ENCODE peak calls at places on chromosomes 5 and 9, in nine cellular contexts. One of them, this sample, is unnamed.

GRCh38 chr9:120928720-120929389 is 2.3 kb upstream of the TRAF1 start:
- DNase-seq in fibroblast of mammary gland: no peak
- DNase-seq in astrocyte of the cerebellum: no peak
- DNase-seq in ovary: peak
- DNase-seq in gastrocnemius medialis: peak
- DNase-seq in right atrium auricular region: peak
- DNase-seq in tibial nerve: peak
- DNase-seq in transverse colon: peak
- DNase-seq in B cell: peak
- DNase-seq in this sample: no peak

GRCh38 chr5:61330341-61330878 is 1.6 kb upstream of the ZSWIM6 start:
- DNase-seq in ovary: peak
- DNase-seq in astrocyte of the cerebellum: peak
- DNase-seq in right atrium auricular region: no peak
- DNase-seq in tibial nerve: no peak
- DNase-seq in fibroblast of mammary gland: peak
- DNase-seq in transverse colon: peak
- DNase-seq in B cell: no peak
- DNase-seq in gastrocnemius medialis: no peak
- DNase-seq in this sample: no peak

GRCh38 chr5:1014781-1015221 is 6.2 kb downstream of the NKD2 start:
- DNase-seq in fibroblast of mammary gland: no peak
- DNase-seq in astrocyte of the cerebellum: no peak
- DNase-seq in ovary: no peak
- DNase-seq in B cell: no peak
- DNase-seq in gastrocnemius medialis: no peak
- DNase-seq in right atrium auricular region: no peak
- DNase-seq in transverse colon: no peak
- DNase-seq in tibial nerve: no peak
- DNase-seq in this sample: no peak

GRCh38 chr5:68646142-68646541 is 430.6 kb downstream of the PIK3R1 start:
- DNase-seq in transverse colon: no peak
- DNase-seq in ovary: no peak
- DNase-seq in fibroblast of mammary gland: peak
- DNase-seq in right atrium auricular region: no peak
- DNase-seq in B cell: no peak
- DNase-seq in astrocyte of the cerebellum: no peak
- DNase-seq in gastrocnemius medialis: no peak
- DNase-seq in tibial nerve: no peak
- DNase-seq in this sample: no peak

GRCh38 chr5:179312557-179313235 is 32.6 kb downstream of the ADAMTS2 start:
- DNase-seq in fibroblast of mammary gland: no peak
- DNase-seq in tibial nerve: no peak
- DNase-seq in gastrocnemius medialis: peak
- DNase-seq in astrocyte of the cerebellum: no peak
- DNase-seq in ovary: no peak
- DNase-seq in right atrium auricular region: no peak
- DNase-seq in transverse colon: no peak
- DNase-seq in B cell: no peak
- DNase-seq in this sample: no peak

GRCh38 chr9:99387416-99387815 is 165.3 kb downstream of the SEC61B start:
- DNase-seq in ovary: no peak
- DNase-seq in tibial nerve: no peak
- DNase-seq in B cell: no peak
- DNase-seq in transverse colon: no peak
- DNase-seq in fibroblast of mammary gland: no peak
- DNase-seq in gastrocnemius medialis: no peak
- DNase-seq in right atrium auricular region: no peak
- DNase-seq in astrocyte of the cerebellum: no peak
- DNase-seq in this sample: no peak

GRCh38 chr9:115680226-115680625 is 473.4 kb upstream of the PAPPA start:
- DNase-seq in tibial nerve: no peak
- DNase-seq in B cell: no peak
- DNase-seq in transverse colon: no peak
- DNase-seq in fibroblast of mammary gland: peak
- DNase-seq in gastrocnemius medialis: no peak
- DNase-seq in astrocyte of the cerebellum: no peak
- DNase-seq in ovary: no peak
- DNase-seq in right atrium auricular region: no peak
- DNase-seq in this sample: no peak

GRCh38 chr5:162372265-162372664 is 304.7 kb downstream of the GABRG2 start:
- DNase-seq in B cell: no peak
- DNase-seq in tibial nerve: no peak
- DNase-seq in ovary: no peak
- DNase-seq in fibroblast of mammary gland: no peak
- DNase-seq in astrocyte of the cerebellum: no peak
- DNase-seq in gastrocnemius medialis: no peak
- DNase-seq in right atrium auricular region: no peak
- DNase-seq in transverse colon: no peak
- DNase-seq in this sample: no peak

GRCh38 chr5:95876782-95877181 is 54.3 kb upstream of the GLRX start:
- DNase-seq in astrocyte of the cerebellum: no peak
- DNase-seq in ovary: no peak
- DNase-seq in transverse colon: no peak
- DNase-seq in tibial nerve: no peak
- DNase-seq in right atrium auricular region: no peak
- DNase-seq in gastrocnemius medialis: no peak
- DNase-seq in fibroblast of mammary gland: no peak
- DNase-seq in B cell: no peak
- DNase-seq in this sample: no peak

GRCh38 chr5:104635216-104635615 is 1072.6 kb upstream of the NUDT12 start:
- DNase-seq in ovary: no peak
- DNase-seq in B cell: no peak
- DNase-seq in right atrium auricular region: no peak
- DNase-seq in fibroblast of mammary gland: peak
- DNase-seq in tibial nerve: no peak
- DNase-seq in gastrocnemius medialis: no peak
- DNase-seq in transverse colon: no peak
- DNase-seq in astrocyte of the cerebellum: peak
- DNase-seq in this sample: no peak

GRCh38 chr5:115626444-115626823 is 598 bp upstream of the TMED7 start:
- DNase-seq in B cell: no peak
- DNase-seq in right atrium auricular region: no peak
- DNase-seq in ovary: no peak
- DNase-seq in gastrocnemius medialis: no peak
- DNase-seq in fibroblast of mammary gland: peak
- DNase-seq in astrocyte of the cerebellum: no peak
- DNase-seq in transverse colon: no peak
- DNase-seq in tibial nerve: no peak
- DNase-seq in this sample: no peak

GRCh38 chr9:101119206-101119819 is 90.8 kb downstream of the PLPPR1 start:
- DNase-seq in B cell: peak
- DNase-seq in ovary: no peak
- DNase-seq in tibial nerve: no peak
- DNase-seq in astrocyte of the cerebellum: no peak
- DNase-seq in transverse colon: peak
- DNase-seq in gastrocnemius medialis: no peak
- DNase-seq in right atrium auricular region: no peak
- DNase-seq in fibroblast of mammary gland: peak
- DNase-seq in this sample: no peak

GRCh38 chr5:57783693-57784092 is 301.1 kb upstream of the ACTBL2 start:
- DNase-seq in ovary: no peak
- DNase-seq in gastrocnemius medialis: no peak
- DNase-seq in right atrium auricular region: no peak
- DNase-seq in fibroblast of mammary gland: no peak
- DNase-seq in B cell: no peak
- DNase-seq in transverse colon: no peak
- DNase-seq in astrocyte of the cerebellum: no peak
- DNase-seq in tibial nerve: no peak
- DNase-seq in this sample: no peak

GRCh38 chr5:125341436-125341835 is 595.0 kb upstream of the ZNF608 start:
- DNase-seq in ovary: no peak
- DNase-seq in gastrocnemius medialis: no peak
- DNase-seq in right atrium auricular region: no peak
- DNase-seq in tibial nerve: no peak
- DNase-seq in fibroblast of mammary gland: no peak
- DNase-seq in transverse colon: no peak
- DNase-seq in astrocyte of the cerebellum: no peak
- DNase-seq in B cell: no peak
- DNase-seq in this sample: no peak

GRCh38 chr9:35923927-35924763 is 14.9 kb downstream of the SPAAR start:
- DNase-seq in transverse colon: no peak
- DNase-seq in fibroblast of mammary gland: peak
- DNase-seq in ovary: peak
- DNase-seq in B cell: no peak
- DNase-seq in gastrocnemius medialis: no peak
- DNase-seq in tibial nerve: peak
- DNase-seq in right atrium auricular region: peak
- DNase-seq in astrocyte of the cerebellum: peak
- DNase-seq in this sample: no peak

GRCh38 chr9:76403352-76403751 is 9.1 kb upstream of the RFK start:
- DNase-seq in fibroblast of mammary gland: peak
- DNase-seq in astrocyte of the cerebellum: peak
- DNase-seq in right atrium auricular region: no peak
- DNase-seq in B cell: peak
- DNase-seq in gastrocnemius medialis: no peak
- DNase-seq in tibial nerve: peak
- DNase-seq in transverse colon: no peak
- DNase-seq in ovary: no peak
- DNase-seq in this sample: no peak

GRCh38 chr5:161934486-161934885 is 86.6 kb downstream of the GABRA1 start:
- DNase-seq in astrocyte of the cerebellum: no peak
- DNase-seq in gastrocnemius medialis: no peak
- DNase-seq in tibial nerve: no peak
- DNase-seq in transverse colon: no peak
- DNase-seq in fibroblast of mammary gland: no peak
- DNase-seq in B cell: no peak
- DNase-seq in right atrium auricular region: no peak
- DNase-seq in ovary: no peak
- DNase-seq in this sample: no peak

GRCh38 chr9:114546851-114547250 is 40.7 kb upstream of the ATP6V1G1 start:
- DNase-seq in astrocyte of the cerebellum: no peak
- DNase-seq in gastrocnemius medialis: no peak
- DNase-seq in ovary: no peak
- DNase-seq in fibroblast of mammary gland: no peak
- DNase-seq in transverse colon: no peak
- DNase-seq in right atrium auricular region: no peak
- DNase-seq in tibial nerve: no peak
- DNase-seq in B cell: no peak
- DNase-seq in this sample: no peak

GRCh38 chr9:98085058-98085457 is 28.5 kb downstream of the NANS start:
- DNase-seq in tibial nerve: no peak
- DNase-seq in gastrocnemius medialis: no peak
- DNase-seq in fibroblast of mammary gland: no peak
- DNase-seq in B cell: no peak
- DNase-seq in transverse colon: peak
- DNase-seq in ovary: no peak
- DNase-seq in right atrium auricular region: no peak
- DNase-seq in astrocyte of the cerebellum: no peak
- DNase-seq in this sample: no peak

GRCh38 chr5:180648658-180649296 is 623 bp downstream of the FLT4 start:
- DNase-seq in B cell: no peak
- DNase-seq in fibroblast of mammary gland: no peak
- DNase-seq in tibial nerve: no peak
- DNase-seq in transverse colon: no peak
- DNase-seq in right atrium auricular region: no peak
- DNase-seq in ovary: no peak
- DNase-seq in astrocyte of the cerebellum: no peak
- DNase-seq in gastrocnemius medialis: no peak
- DNase-seq in this sample: no peak
- TF ChIP-seq CTCF in B cell: no peak
- TF ChIP-seq CTCF in fibroblast of mammary gland: no peak
- TF ChIP-seq CTCF in tibial nerve: no peak
- TF ChIP-seq CTCF in transverse colon: no peak
- TF ChIP-seq CTCF in right atrium auricular region: peak
- TF ChIP-seq CTCF in ovary: no peak
- TF ChIP-seq CTCF in astrocyte of the cerebellum: no peak
- TF ChIP-seq CTCF in gastrocnemius medialis: peak
- TF ChIP-seq CTCF in this sample: no peak

DNA sequence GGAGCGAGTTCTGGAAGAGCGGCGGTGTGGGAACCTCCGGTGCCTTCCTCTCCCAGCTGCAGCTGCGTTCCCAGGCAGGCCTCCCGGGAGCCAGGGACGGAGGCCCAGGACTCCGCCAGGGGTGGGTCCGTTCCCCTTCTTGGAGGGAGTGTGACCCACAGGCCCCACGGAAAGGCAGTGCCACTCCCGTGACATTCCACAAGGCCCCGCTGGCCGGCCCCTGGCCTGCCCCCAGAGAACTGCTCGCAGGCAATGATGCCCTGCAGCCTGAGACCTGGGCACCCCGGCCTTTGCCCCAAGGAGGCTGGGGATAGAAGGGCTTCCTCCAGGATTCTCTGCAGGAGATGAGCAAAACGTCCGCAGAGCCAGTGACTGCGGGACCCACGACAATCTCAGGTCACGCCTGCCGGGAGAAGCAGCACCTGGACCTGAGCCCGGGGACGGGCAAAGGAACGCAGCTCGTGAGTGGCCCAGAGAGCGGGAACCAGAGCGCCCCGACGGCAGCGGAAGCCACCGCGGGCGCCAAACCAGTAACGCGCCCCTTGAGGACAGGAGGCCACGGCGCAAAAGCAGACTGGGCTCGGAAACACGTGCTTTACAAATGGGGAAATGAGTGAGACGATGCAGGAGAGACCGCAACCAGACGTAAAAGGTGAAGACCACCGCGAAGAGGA is 9.3 kb downstream of the OBP2B start:
- DNase-seq in B cell: peak
- DNase-seq in gastrocnemius medialis: no peak
- DNase-seq in right atrium auricular region: no peak
- DNase-seq in tibial nerve: no peak
- DNase-seq in transverse colon: peak
- DNase-seq in astrocyte of the cerebellum: no peak
- DNase-seq in ovary: peak
- DNase-seq in fibroblast of mammary gland: peak
- DNase-seq in this sample: no peak
- TF ChIP-seq CTCF in B cell: peak
- TF ChIP-seq CTCF in gastrocnemius medialis: no peak
- TF ChIP-seq CTCF in right atrium auricular region: no peak
- TF ChIP-seq CTCF in tibial nerve: peak
- TF ChIP-seq CTCF in transverse colon: no peak
- TF ChIP-seq CTCF in astrocyte of the cerebellum: no peak
- TF ChIP-seq CTCF in ovary: no peak
- TF ChIP-seq CTCF in fibroblast of mammary gland: no peak
- TF ChIP-seq CTCF in this sample: no peak

GRCh38 chr5:173530547-173530946 is 85.9 kb downstream of the BOD1 start:
- DNase-seq in fibroblast of mammary gland: no peak
- DNase-seq in astrocyte of the cerebellum: no peak
- DNase-seq in B cell: no peak
- DNase-seq in ovary: no peak
- DNase-seq in gastrocnemius medialis: no peak
- DNase-seq in right atrium auricular region: no peak
- DNase-seq in transverse colon: no peak
- DNase-seq in tibial nerve: no peak
- DNase-seq in this sample: no peak
- TF ChIP-seq CTCF in fibroblast of mammary gland: peak
- TF ChIP-seq CTCF in astrocyte of the cerebellum: peak
- TF ChIP-seq CTCF in B cell: no peak
- TF ChIP-seq CTCF in ovary: no peak
- TF ChIP-seq CTCF in gastrocnemius medialis: no peak
- TF ChIP-seq CTCF in right atrium auricular region: no peak
- TF ChIP-seq CTCF in transverse colon: no peak
- TF ChIP-seq CTCF in tibial nerve: no peak
- TF ChIP-seq CTCF in this sample: no peak

GRCh38 chr5:127216906-127217675 is 73.5 kb upstream of the MEGF10 start:
- DNase-seq in right atrium auricular region: no peak
- DNase-seq in gastrocnemius medialis: no peak
- DNase-seq in fibroblast of mammary gland: no peak
- DNase-seq in tibial nerve: no peak
- DNase-seq in astrocyte of the cerebellum: no peak
- DNase-seq in transverse colon: no peak
- DNase-seq in ovary: no peak
- DNase-seq in B cell: no peak
- DNase-seq in this sample: no peak
- TF ChIP-seq CTCF in right atrium auricular region: no peak
- TF ChIP-seq CTCF in gastrocnemius medialis: no peak
- TF ChIP-seq CTCF in fibroblast of mammary gland: no peak
- TF ChIP-seq CTCF in tibial nerve: no peak
- TF ChIP-seq CTCF in astrocyte of the cerebellum: no peak
- TF ChIP-seq CTCF in transverse colon: no peak
- TF ChIP-seq CTCF in ovary: no peak
- TF ChIP-seq CTCF in B cell: no peak
- TF ChIP-seq CTCF in this sample: no peak